ENCODE peak calls at places on chromosomes 1 and 21, in seven cellular contexts. One of them, this sample, is unnamed.

GRCh38 chr1:243293941-243294722 is 38.3 kb downstream of the SDCCAG8 start:
- DNase-seq in HFF-Myc: no peak
- DNase-seq in right lobe of liver: no peak
- DNase-seq in left ventricle myocardium inferior: no peak
- DNase-seq in lower lobe of right lung: no peak
- DNase-seq in heart left ventricle: no peak
- DNase-seq in ascending aorta: no peak
- DNase-seq in this sample: peak

GRCh38 chr1:231727171-231727570 is 100.6 kb downstream of the DISC1 start:
- DNase-seq in ascending aorta: no peak
- DNase-seq in left ventricle myocardium inferior: no peak
- DNase-seq in right lobe of liver: no peak
- DNase-seq in HFF-Myc: peak
- DNase-seq in heart left ventricle: no peak
- DNase-seq in lower lobe of right lung: no peak
- DNase-seq in this sample: no peak

GRCh38 chr1:192830596-192831241 is 21.9 kb downstream of the RGS2 start:
- DNase-seq in lower lobe of right lung: no peak
- DNase-seq in heart left ventricle: no peak
- DNase-seq in ascending aorta: no peak
- DNase-seq in left ventricle myocardium inferior: no peak
- DNase-seq in HFF-Myc: no peak
- DNase-seq in right lobe of liver: no peak
- DNase-seq in this sample: no peak

GRCh38 chr21:37582613-37583012 is 216.0 kb downstream of the DYRK1A start:
- DNase-seq in right lobe of liver: no peak
- DNase-seq in left ventricle myocardium inferior: no peak
- DNase-seq in HFF-Myc: peak
- DNase-seq in lower lobe of right lung: no peak
- DNase-seq in heart left ventricle: no peak
- DNase-seq in ascending aorta: no peak
- DNase-seq in this sample: no peak

GRCh38 chr21:46056450-46056903 is 41.4 kb upstream of the COL6A2 start:
- DNase-seq in heart left ventricle: peak
- DNase-seq in left ventricle myocardium inferior: peak
- DNase-seq in HFF-Myc: no peak
- DNase-seq in ascending aorta: peak
- DNase-seq in lower lobe of right lung: peak
- DNase-seq in right lobe of liver: peak
- DNase-seq in this sample: no peak

GRCh38 chr1:245404952-245405351 is 250.2 kb downstream of the KIF26B start:
- DNase-seq in right lobe of liver: no peak
- DNase-seq in heart left ventricle: no peak
- DNase-seq in lower lobe of right lung: no peak
- DNase-seq in ascending aorta: no peak
- DNase-seq in left ventricle myocardium inferior: no peak
- DNase-seq in HFF-Myc: no peak
- DNase-seq in this sample: no peak

GRCh38 chr1:25817840-25818501 is 1.8 kb upstream of the MTFR1L start:
- DNase-seq in heart left ventricle: no peak
- DNase-seq in ascending aorta: no peak
- DNase-seq in left ventricle myocardium inferior: peak
- DNase-seq in right lobe of liver: no peak
- DNase-seq in HFF-Myc: no peak
- DNase-seq in lower lobe of right lung: no peak
- DNase-seq in this sample: no peak

GRCh38 chr1:43271186-43272118 is 1.7 kb downstream of the TMEM125 start:
- DNase-seq in heart left ventricle: no peak
- DNase-seq in HFF-Myc: no peak
- DNase-seq in lower lobe of right lung: no peak
- DNase-seq in left ventricle myocardium inferior: no peak
- DNase-seq in right lobe of liver: peak
- DNase-seq in ascending aorta: no peak
- DNase-seq in this sample: no peak

GRCh38 chr21:14545906-14546480 is at the start of gene SAMSN1:
- DNase-seq in heart left ventricle: peak
- DNase-seq in right lobe of liver: peak
- DNase-seq in lower lobe of right lung: peak
- DNase-seq in ascending aorta: no peak
- DNase-seq in HFF-Myc: no peak
- DNase-seq in left ventricle myocardium inferior: no peak
- DNase-seq in this sample: no peak

GRCh38 chr1:26780344-26780957 is 7.3 kb upstream of the PIGV start:
- DNase-seq in ascending aorta: no peak
- DNase-seq in right lobe of liver: peak
- DNase-seq in lower lobe of right lung: no peak
- DNase-seq in HFF-Myc: no peak
- DNase-seq in left ventricle myocardium inferior: no peak
- DNase-seq in heart left ventricle: no peak
- DNase-seq in this sample: no peak

GRCh38 chr1:32122141-32122540 is 14.3 kb downstream of the KPNA6 start:
- DNase-seq in lower lobe of right lung: no peak
- DNase-seq in HFF-Myc: no peak
- DNase-seq in left ventricle myocardium inferior: no peak
- DNase-seq in right lobe of liver: no peak
- DNase-seq in ascending aorta: no peak
- DNase-seq in heart left ventricle: no peak
- DNase-seq in this sample: no peak

GRCh38 chr21:41926807-41927171 is 27.0 kb downstream of the C2CD2 start:
- DNase-seq in left ventricle myocardium inferior: no peak
- DNase-seq in ascending aorta: no peak
- DNase-seq in right lobe of liver: no peak
- DNase-seq in HFF-Myc: no peak
- DNase-seq in heart left ventricle: no peak
- DNase-seq in lower lobe of right lung: no peak
- DNase-seq in this sample: no peak

GRCh38 chr21:15729346-15729673 is 472 bp upstream of the USP25 start:
- DNase-seq in left ventricle myocardium inferior: no peak
- DNase-seq in HFF-Myc: no peak
- DNase-seq in heart left ventricle: no peak
- DNase-seq in ascending aorta: no peak
- DNase-seq in right lobe of liver: no peak
- DNase-seq in lower lobe of right lung: no peak
- DNase-seq in this sample: no peak

GRCh38 chr1:53731779-53732305 is 7.1 kb downstream of the GLIS1 start:
- DNase-seq in HFF-Myc: peak
- DNase-seq in heart left ventricle: no peak
- DNase-seq in left ventricle myocardium inferior: no peak
- DNase-seq in ascending aorta: no peak
- DNase-seq in lower lobe of right lung: no peak
- DNase-seq in right lobe of liver: no peak
- DNase-seq in this sample: no peak

GRCh38 chr1:44854985-44855384 is 11.9 kb upstream of the PTCH2 start:
- DNase-seq in lower lobe of right lung: no peak
- DNase-seq in left ventricle myocardium inferior: no peak
- DNase-seq in heart left ventricle: no peak
- DNase-seq in right lobe of liver: no peak
- DNase-seq in HFF-Myc: no peak
- DNase-seq in ascending aorta: no peak
- DNase-seq in this sample: no peak

GRCh38 chr1:114510235-114511047 is 562 bp downstream of the TRIM33 start:
- DNase-seq in HFF-Myc: no peak
- DNase-seq in ascending aorta: no peak
- DNase-seq in right lobe of liver: peak
- DNase-seq in lower lobe of right lung: peak
- DNase-seq in heart left ventricle: peak
- DNase-seq in left ventricle myocardium inferior: peak
- DNase-seq in this sample: no peak

GRCh38 chr1:55592122-55592521 is 377.0 kb upstream of the USP24 start:
- DNase-seq in right lobe of liver: no peak
- DNase-seq in ascending aorta: no peak
- DNase-seq in heart left ventricle: peak
- DNase-seq in HFF-Myc: no peak
- DNase-seq in lower lobe of right lung: no peak
- DNase-seq in left ventricle myocardium inferior: no peak
- DNase-seq in this sample: no peak

GRCh38 chr1:75991497-75992114 is 59.4 kb upstream of the ASB17 start:
- DNase-seq in lower lobe of right lung: peak
- DNase-seq in HFF-Myc: peak
- DNase-seq in left ventricle myocardium inferior: peak
- DNase-seq in ascending aorta: peak
- DNase-seq in right lobe of liver: peak
- DNase-seq in heart left ventricle: peak
- DNase-seq in this sample: no peak

GRCh38 chr1:9827558-9828185 is 3.9 kb upstream of the CLSTN1 start:
- DNase-seq in left ventricle myocardium inferior: no peak
- DNase-seq in right lobe of liver: no peak
- DNase-seq in HFF-Myc: no peak
- DNase-seq in ascending aorta: no peak
- DNase-seq in lower lobe of right lung: no peak
- DNase-seq in heart left ventricle: peak
- DNase-seq in this sample: no peak

GRCh38 chr1:87202922-87203655 is 125.6 kb upstream of the LMO4 start:
- DNase-seq in lower lobe of right lung: no peak
- DNase-seq in heart left ventricle: no peak
- DNase-seq in right lobe of liver: no peak
- DNase-seq in left ventricle myocardium inferior: no peak
- DNase-seq in HFF-Myc: no peak
- DNase-seq in ascending aorta: no peak
- DNase-seq in this sample: no peak

DNA sequence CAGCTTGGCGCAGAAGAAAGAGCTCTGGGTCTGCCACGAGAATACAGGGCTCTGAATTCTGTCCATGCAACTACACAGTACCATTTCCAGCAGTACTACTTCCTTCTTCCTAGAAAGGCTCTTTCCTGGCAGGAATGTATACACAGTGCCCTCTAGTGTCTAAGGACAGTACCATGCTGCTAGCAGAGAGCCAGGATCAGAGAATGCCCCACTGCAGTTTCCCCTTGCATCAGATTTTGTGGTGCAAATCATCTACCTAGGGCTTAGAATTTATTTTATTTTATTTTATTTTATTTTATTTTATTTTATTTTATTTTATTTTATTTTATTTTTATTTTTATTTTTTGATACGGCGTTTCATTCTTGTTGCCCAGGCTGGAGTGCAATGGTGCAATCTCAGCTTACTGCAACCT is 50.8 kb downstream of the PAX7 start:
- DNase-seq in ascending aorta: no peak
- DNase-seq in lower lobe of right lung: no peak
- DNase-seq in HFF-Myc: peak
- DNase-seq in right lobe of liver: no peak
- DNase-seq in left ventricle myocardium inferior: no peak
- DNase-seq in heart left ventricle: no peak
- DNase-seq in this sample: no peak
- TF ChIP-seq CTCF in ascending aorta: peak
- TF ChIP-seq CTCF in lower lobe of right lung: peak
- TF ChIP-seq CTCF in HFF-Myc: peak
- TF ChIP-seq CTCF in right lobe of liver: peak
- TF ChIP-seq CTCF in left ventricle myocardium inferior: peak
- TF ChIP-seq CTCF in heart left ventricle: peak
- TF ChIP-seq CTCF in this sample: peak

GRCh38 chr1:209585672-209586071 is 2.2 kb downstream of the CAMK1G start:
- DNase-seq in heart left ventricle: peak
- DNase-seq in ascending aorta: no peak
- DNase-seq in right lobe of liver: peak
- DNase-seq in HFF-Myc: no peak
- DNase-seq in left ventricle myocardium inferior: peak
- DNase-seq in lower lobe of right lung: peak
- DNase-seq in this sample: no peak
- H3K4me3 ChIP-seq in heart left ventricle: peak
- H3K4me3 ChIP-seq in ascending aorta: peak
- H3K4me3 ChIP-seq in right lobe of liver: no peak
- H3K4me3 ChIP-seq in HFF-Myc: no peak
- H3K4me3 ChIP-seq in left ventricle myocardium inferior: peak
- H3K4me3 ChIP-seq in lower lobe of right lung: no peak
- H3K4me3 ChIP-seq in this sample: peak

DNA sequence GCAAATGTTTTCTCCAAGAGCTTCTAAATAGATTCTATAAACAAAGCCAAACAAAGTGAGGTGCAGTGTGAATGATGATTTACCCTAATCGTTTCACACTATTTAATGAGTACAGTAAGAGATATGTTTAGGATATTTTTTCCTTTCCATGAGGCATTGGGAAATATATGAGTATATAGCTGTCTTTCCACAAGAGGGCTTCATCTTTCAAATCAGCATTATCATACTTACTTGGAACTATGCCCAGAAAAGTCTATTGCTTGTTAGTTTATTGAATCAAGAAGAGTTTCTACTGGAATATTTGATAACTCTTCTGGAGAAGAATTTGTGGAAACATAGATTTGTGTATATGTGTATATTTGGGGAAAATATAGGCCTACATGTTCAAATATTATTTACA is 277.1 kb upstream of the BRINP3 start:
- DNase-seq in heart left ventricle: no peak
- DNase-seq in HFF-Myc: no peak
- DNase-seq in right lobe of liver: no peak
- DNase-seq in ascending aorta: no peak
- DNase-seq in lower lobe of right lung: no peak
- DNase-seq in left ventricle myocardium inferior: no peak
- DNase-seq in this sample: no peak
- TF ChIP-seq CTCF in heart left ventricle: no peak
- TF ChIP-seq CTCF in HFF-Myc: no peak
- TF ChIP-seq CTCF in right lobe of liver: no peak
- TF ChIP-seq CTCF in ascending aorta: no peak
- TF ChIP-seq CTCF in lower lobe of right lung: no peak
- TF ChIP-seq CTCF in left ventricle myocardium inferior: no peak
- TF ChIP-seq CTCF in this sample: no peak

GRCh38 chr1:13543927-13544556 is 30.2 kb upstream of the LRRC38 start:
- DNase-seq in right lobe of liver: no peak
- DNase-seq in heart left ventricle: peak
- DNase-seq in lower lobe of right lung: peak
- DNase-seq in HFF-Myc: no peak
- DNase-seq in ascending aorta: no peak
- DNase-seq in left ventricle myocardium inferior: peak
- DNase-seq in this sample: no peak

GRCh38 chr1:13540871-13541270 is 27.1 kb upstream of the LRRC38 start:
- DNase-seq in HFF-Myc: no peak
- DNase-seq in right lobe of liver: no peak
- DNase-seq in heart left ventricle: peak
- DNase-seq in left ventricle myocardium inferior: peak
- DNase-seq in ascending aorta: no peak
- DNase-seq in lower lobe of right lung: no peak
- DNase-seq in this sample: no peak

GRCh38 chr1:13546791-13547190 is 33.0 kb upstream of the LRRC38 start:
- DNase-seq in ascending aorta: no peak
- DNase-seq in lower lobe of right lung: no peak
- DNase-seq in left ventricle myocardium inferior: no peak
- DNase-seq in right lobe of liver: no peak
- DNase-seq in heart left ventricle: no peak
- DNase-seq in HFF-Myc: no peak
- DNase-seq in this sample: no peak

GRCh38 chr1:13541435-13542215 is 27.8 kb upstream of the LRRC38 start:
- DNase-seq in lower lobe of right lung: no peak
- DNase-seq in heart left ventricle: no peak
- DNase-seq in right lobe of liver: no peak
- DNase-seq in left ventricle myocardium inferior: no peak
- DNase-seq in ascending aorta: no peak
- DNase-seq in HFF-Myc: no peak
- DNase-seq in this sample: no peak

DNA sequence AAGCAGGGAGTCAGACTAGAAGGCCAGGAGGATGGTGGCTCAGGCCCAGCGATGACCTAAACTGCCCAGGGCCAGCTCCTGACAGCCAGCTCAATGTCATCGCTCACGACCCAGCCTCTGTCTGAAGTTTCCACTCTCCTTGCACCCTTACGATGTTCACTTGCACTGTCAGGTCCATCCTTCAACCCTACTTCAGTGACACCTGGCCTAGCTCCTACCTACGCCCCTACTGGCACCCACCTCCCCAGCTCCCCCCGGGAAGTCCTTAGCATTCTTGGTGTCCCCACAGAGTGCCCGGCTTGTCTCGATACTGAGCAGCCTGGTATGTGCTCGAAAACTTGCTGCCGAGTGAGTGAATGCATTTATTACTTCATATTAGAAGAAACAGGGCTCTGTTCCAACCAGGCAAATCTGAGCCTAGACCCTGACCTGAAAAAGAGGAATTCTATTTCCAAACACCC is 29.7 kb upstream of the LRRC38 start:
- DNase-seq in left ventricle myocardium inferior: peak
- DNase-seq in ascending aorta: no peak
- DNase-seq in right lobe of liver: no peak
- DNase-seq in heart left ventricle: peak
- DNase-seq in lower lobe of right lung: no peak
- DNase-seq in HFF-Myc: no peak
- DNase-seq in this sample: no peak
- H3K4me3 ChIP-seq in left ventricle myocardium inferior: peak
- H3K4me3 ChIP-seq in ascending aorta: peak
- H3K4me3 ChIP-seq in right lobe of liver: no peak
- H3K4me3 ChIP-seq in heart left ventricle: no peak
- H3K4me3 ChIP-seq in lower lobe of right lung: peak
- H3K4me3 ChIP-seq in HFF-Myc: no peak
- H3K4me3 ChIP-seq in this sample: no peak